ENCODE peak calls at places on chromosome 22, in eight cellular contexts. C is GM23248; H is WERI-Rb-1; B is left ventricle myocardium inferior; G is hepatocyte; F is NT2/D1; U is effector memory CD4-positive, alpha-beta T cell; A is cardiac muscle cell. N is an unnamed sample.

GRCh38 chr22:27213766-27214581 is 556.6 kb downstream of the MIAT start:
- DNase-seq in G (no peak), B (peak; percentile 77), F (no peak), C (peak; percentile 33), U (no peak), H (no peak), A (peak; percentile 96), N (no peak)

GRCh38 chr22:37314315-37315046 is 32.2 kb downstream of the CYTH4 start:
- DNase-seq in F (no peak), U (no peak), B (no peak), A (peak; percentile 44), G (no peak), H (no peak), C (no peak), N (no peak)

GRCh38 chr22:35882226-35883027 is 146.2 kb downstream of the RBFOX2 start:
- DNase-seq in G (no peak), F (no peak), U (no peak), B (no peak), H (no peak), A (peak; percentile 28), C (peak; percentile 42), N (peak; percentile 14)

GRCh38 chr22:23467721-23468294 is 112.3 kb downstream of the IGLL1 start:
- DNase-seq in B (no peak), C (no peak), H (no peak), U (no peak), F (no peak), G (no peak), A (no peak), N (no peak)

GRCh38 chr22:45680932-45681700 is 9.5 kb downstream of the ATXN10 start:
- DNase-seq in U (no peak), C (peak; percentile 69), H (no peak), F (no peak), G (no peak), A (peak; percentile 47), B (no peak), N (no peak)

GRCh38 chr22:16131918-16132317 is 442.1 kb downstream of the POTEH start:
- DNase-seq in U (no peak), B (no peak), F (no peak), G (no peak), A (no peak), H (no peak), C (no peak), N (no peak)

GRCh38 chr22:30239421-30240405 is 6.8 kb downstream of the LIF start:
- DNase-seq in A (no peak), C (no peak), B (no peak), F (no peak), G (no peak), H (no peak), U (no peak), N (no peak)

GRCh38 chr22:42635531-42635930 is 4.9 kb downstream of the ATP5MGL start:
- DNase-seq in C (peak; percentile 98), B (peak; percentile 61), U (no peak), H (no peak), F (no peak), A (peak; percentile 72), G (no peak), N (peak; percentile 95)

GRCh38 chr22:46107089-46107664 is 43.1 kb upstream of the PPARA start:
- DNase-seq in U (no peak), B (no peak), H (no peak), F (no peak), A (no peak), G (no peak), C (peak; percentile 44), N (no peak)

GRCh38 chr22:43829448-43829821 is 17.3 kb upstream of the EFCAB6 start:
- DNase-seq in A (no peak), B (peak; percentile 37), G (peak; percentile 57), C (peak; percentile 59), H (no peak), F (no peak), U (no peak), N (peak; percentile 31)

GRCh38 chr22:28943501-28943879 is 60.1 kb downstream of the ZNRF3 start:
- DNase-seq in H (no peak), G (no peak), F (no peak), C (no peak), U (no peak), A (no peak), B (no peak), N (no peak)

GRCh38 chr22:17140826-17141771 is 18.0 kb downstream of the HDHD5 start:
- DNase-seq in H (no peak), A (no peak), G (no peak), U (no peak), F (no peak), B (no peak), C (no peak), N (no peak)

GRCh38 chr22:40112595-40112994 is 65.1 kb upstream of the TNRC6B start:
- DNase-seq in H (no peak), F (no peak), C (no peak), G (no peak), B (no peak), U (no peak), A (no peak), N (no peak)

GRCh38 chr22:40105755-40106154 is 72.0 kb upstream of the TNRC6B start:
- DNase-seq in B (no peak), H (no peak), G (no peak), U (no peak), C (no peak), A (no peak), F (no peak), N (no peak)

GRCh38 chr22:40111451-40111850 is 66.3 kb upstream of the TNRC6B start:
- DNase-seq in B (no peak), A (no peak), U (no peak), G (no peak), H (no peak), F (no peak), C (no peak), N (no peak)

GRCh38 chr22:40107244-40107643 is 70.5 kb upstream of the TNRC6B start:
- DNase-seq in B (no peak), U (no peak), F (no peak), H (no peak), C (peak; percentile 41), G (no peak), A (no peak), N (no peak)

DNA sequence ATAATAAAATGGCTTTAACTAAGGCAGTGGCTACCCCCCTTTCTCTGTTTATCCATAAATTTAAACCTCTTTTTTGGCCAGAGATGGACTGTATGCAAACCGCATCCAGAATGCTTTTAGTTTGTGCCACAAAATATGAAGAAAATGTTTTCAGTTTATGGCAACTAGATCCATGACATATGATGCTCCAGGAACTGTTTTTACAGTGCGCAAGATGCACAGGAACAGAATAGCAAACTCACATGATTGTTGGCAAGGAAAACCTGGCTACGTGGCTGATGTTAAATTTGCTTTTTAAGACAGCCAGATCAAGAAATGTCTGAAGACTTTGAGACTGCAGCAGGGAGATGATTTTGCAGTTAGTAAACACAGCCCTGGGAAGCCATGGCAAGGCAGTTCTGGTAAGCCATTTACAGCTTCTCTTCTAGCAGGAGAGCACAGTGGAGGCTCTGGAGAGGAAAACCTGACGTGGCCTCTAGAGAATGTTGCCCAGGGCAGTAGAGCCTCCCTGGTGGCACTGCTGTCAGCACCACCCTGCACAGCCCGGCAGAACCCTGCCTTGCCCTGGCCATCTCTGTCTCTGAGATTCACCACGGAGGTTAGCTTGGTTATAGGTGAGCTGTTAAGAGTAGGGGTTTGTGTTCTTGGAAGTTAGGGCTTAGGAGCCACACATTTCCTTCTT is 69.8 kb upstream of the TNRC6B start:
- DNase-seq in H (no peak), B (no peak), A (peak; percentile 39), C (peak; percentile 90), F (no peak), G (peak; percentile 14), U (no peak), N (peak; percentile 50)
- H3K4me3 ChIP-seq in H (no peak overlapping the region), B (peak overlapping the region; percentile 49), A (no peak overlapping the region), C (peak overlapping the region; percentile 72), F (no peak overlapping the region), G (no peak overlapping the region), U (peak overlapping the region; percentile 45), N (peak overlapping the region; percentile 34)

DNA sequence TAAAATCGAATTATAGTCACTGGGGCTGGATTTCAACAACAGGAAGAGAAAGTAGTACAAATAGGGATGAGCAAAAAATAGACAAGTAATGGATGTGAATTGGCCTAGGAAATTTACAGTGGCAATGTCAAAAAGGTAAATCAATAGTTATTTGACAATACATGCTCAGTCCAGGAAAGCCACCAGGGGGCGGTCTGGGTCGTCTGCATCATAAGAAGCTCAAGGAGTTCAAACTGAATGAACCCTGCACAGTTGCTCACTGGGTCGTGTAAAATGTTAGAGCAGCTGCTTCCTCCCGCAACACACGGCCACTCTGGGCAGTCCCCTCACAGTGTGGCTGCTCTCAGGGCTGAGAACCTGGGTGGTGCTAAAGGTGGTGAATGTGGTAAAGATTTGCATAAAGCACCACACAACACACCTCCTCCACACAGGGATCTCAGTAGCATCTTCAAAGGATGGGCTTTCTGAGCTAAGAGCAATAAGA is 85.9 kb downstream of the ZNF280B start:
- DNase-seq in C (peak; percentile 60), G (peak; percentile 85), F (peak; percentile 22), B (peak; percentile 59), H (peak; percentile 84), A (peak; percentile 71), U (peak; percentile 28), N (peak; percentile 51)
- H3K27me3 ChIP-seq in C (peaks cover 35% of the 10 kb centered on the region), G (peaks cover 42% of the 10 kb centered on the region), F (peaks cover 100% of the 10 kb centered on the region), B (peaks cover 97% of the 10 kb centered on the region), H (no peaks in the 10 kb centered on the region), A (no peaks in the 10 kb centered on the region), U (no peaks in the 10 kb centered on the region), N (peaks cover 41% of the 10 kb centered on the region)

GRCh38 chr22:48669226-48669625 is 1158.4 kb downstream of the BRD1 start:
- DNase-seq in U (no peak), A (no peak), H (no peak), F (no peak), B (no peak), C (no peak), G (no peak), N (no peak)
- H3K9me3 ChIP-seq in U (no peaks in the 10 kb centered on the region), A (no peaks in the 10 kb centered on the region), H (peaks cover 5% of the 10 kb centered on the region), F (peaks cover 19% of the 10 kb centered on the region), B (peaks cover 40% of the 10 kb centered on the region), C (no peaks in the 10 kb centered on the region), G (no peaks in the 10 kb centered on the region), N (no peaks in the 10 kb centered on the region)

GRCh38 chr22:50622723-50623327 is 5.1 kb downstream of the ARSA start:
- DNase-seq in G (no peak), F (no peak), A (no peak), B (no peak), C (no peak), U (no peak), H (no peak), N (no peak)

GRCh38 chr22:50624347-50625130 is 3.4 kb downstream of the ARSA start:
- DNase-seq in G (no peak), U (no peak), C (no peak), B (no peak), H (no peak), F (no peak), A (no peak), N (no peak)

GRCh38 chr22:50620861-50621490 is 7.0 kb downstream of the ARSA start:
- DNase-seq in C (peak; percentile 36), U (peak; percentile 54), B (no peak), A (no peak), G (no peak), H (no peak), F (no peak), N (no peak)

GRCh38 chr22:50621948-50622722 is 5.8 kb downstream of the ARSA start:
- DNase-seq in U (no peak), F (no peak), B (no peak), G (no peak), H (no peak), C (no peak), A (no peak), N (no peak)

DNA sequence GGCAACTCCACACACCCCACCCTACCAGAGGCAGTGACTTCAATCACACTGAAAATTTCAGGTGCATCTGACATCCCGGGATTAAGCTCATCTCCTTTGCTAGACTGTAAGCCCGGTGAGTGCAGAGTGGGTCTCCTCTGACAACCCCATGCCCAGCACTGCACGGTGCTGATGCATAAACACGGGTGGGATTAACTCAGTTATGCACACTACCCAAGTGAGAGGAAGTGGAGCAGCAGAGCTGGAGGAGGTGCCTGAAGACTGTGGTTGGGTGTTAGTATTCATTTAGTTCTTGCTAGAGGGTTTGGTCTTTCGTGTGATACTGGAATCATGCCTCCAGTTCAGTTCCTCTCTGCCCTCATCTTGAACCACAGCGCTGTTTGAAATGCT is 6.5 kb downstream of the ARSA start:
- DNase-seq in B (no peak), C (no peak), A (no peak), U (peak; percentile 31), H (no peak), G (no peak), F (no peak), N (no peak)
- H3K4me3 ChIP-seq in B (peak overlapping the region; percentile 61), C (peak overlapping the region; percentile 49), A (peak overlapping the region; percentile 8), U (peak overlapping the region; percentile 51), H (no peak overlapping the region), G (no peak overlapping the region), F (no peak overlapping the region), N (no peak overlapping the region)